ENCODE peak calls at places on chromosome 1, in seven cellular contexts. J is GM12864, M is choroid plexus epithelial cell, H is fibroblast of the conjunctiva, V is endothelial cell, G is cardiac muscle cell, Q is HS-5. X is an unnamed sample.
A peak's percentile ranks its signal among the peaks of the same experiment; 100 is the strongest.

GRCh38 chr1:224722838-224723237 is 106.7 kb downstream of the CNIH3 start:
- DNase-seq in J (no peak), M (no peak), H (no peak), V (peak; percentile 8), G (no peak), Q (no peak), X (no peak)

GRCh38 chr1:8373547-8374270 is 55.8 kb downstream of the SLC45A1 start:
- DNase-seq in J (no peak), M (peak; percentile 79), H (peak; percentile 76), V (no peak), G (peak; percentile 85), Q (peak; percentile 36), X (no peak)

GRCh38 chr1:82453511-82454185 is 652.9 kb downstream of the ADGRL2 start:
- DNase-seq in J (no peak), M (no peak), H (no peak), V (no peak), G (no peak), Q (no peak), X (no peak)

GRCh38 chr1:14138135-14138506 is 438.1 kb downstream of the PRDM2 start:
- DNase-seq in J (no peak), M (no peak), H (no peak), V (no peak), G (no peak), Q (no peak), X (no peak)

GRCh38 chr1:117051224-117052064 is 8.7 kb upstream of the TTF2 start:
- DNase-seq in J (peak; percentile 55), M (no peak), H (no peak), V (no peak), G (peak; percentile 21), Q (no peak), X (peak; percentile 71)

GRCh38 chr1:64856564-64856963 is 109.8 kb downstream of the JAK1 start:
- DNase-seq in J (no peak), M (peak; percentile 26), H (no peak), V (no peak), G (peak; percentile 32), Q (no peak), X (no peak)

GRCh38 chr1:224615861-224616760 is at the start of gene CNIH3:
- DNase-seq in J (no peak), M (peak; percentile 36), H (no peak), V (peak; percentile 53), G (peak; percentile 55), Q (no peak), X (no peak)

GRCh38 chr1:11059990-11060948 is at the start of gene SRM:
- DNase-seq in J (peak; percentile 64), M (peak; percentile 90), H (peak; percentile 73), V (peak; percentile 93), G (peak; percentile 94), Q (peak; percentile 68), X (peak; percentile 88)

GRCh38 chr1:177517556-177517955 is 346.8 kb downstream of the BRINP2 start:
- DNase-seq in J (no peak), M (peak; percentile 35), H (no peak), V (no peak), G (peak; percentile 29), Q (peak; percentile 43), X (no peak)

GRCh38 chr1:185315364-185316108 is 1.5 kb downstream of the IVNS1ABP start:
- DNase-seq in J (no peak), M (peak; percentile 14), H (no peak), V (no peak), G (no peak), Q (no peak), X (no peak)

GRCh38 chr1:179077396-179077795 is 4.5 kb upstream of the TOR3A start:
- DNase-seq in J (no peak), M (peak; percentile 82), H (no peak), V (no peak), G (peak; percentile 81), Q (no peak), X (no peak)

GRCh38 chr1:234874291-234875288 is 254.0 kb downstream of the TOMM20 start:
- DNase-seq in J (no peak), M (no peak), H (no peak), V (no peak), G (no peak), Q (no peak), X (no peak)

GRCh38 chr1:185398022-185398421 is 81.0 kb upstream of the IVNS1ABP start:
- DNase-seq in J (no peak), M (no peak), H (no peak), V (no peak), G (no peak), Q (no peak), X (no peak)

X was measured in CD4-positive, CD25-positive, alpha-beta regulatory T cell.